ENCODE peak calls at places on chromosomes 3 and 15, in eight cellular contexts. U is ovary, B is uterus, K is spleen, Z is body of pancreas, P is IMR-90, I is A549, A is H54. J is an unnamed sample.

GRCh38 chr3:69200384-69201068 is 78.1 kb upstream of the LMOD3 start:
- DNase-seq in U (peak), B (peak), K (no peak), Z (peak), P (peak), I (no peak), A (no peak), J (no peak)

GRCh38 chr3:42656680-42657610 is 3.4 kb downstream of the ZBTB47 start:
- DNase-seq in U (peak), B (no peak), K (no peak), Z (no peak), P (no peak), I (no peak), A (no peak), J (no peak)

GRCh38 chr3:152051501-152052404 is 178.3 kb downstream of the SUCNR1 start:
- DNase-seq in U (no peak), B (no peak), K (no peak), Z (no peak), P (peak), I (no peak), A (no peak), J (no peak)

GRCh38 chr15:68368731-68369435 is 63.1 kb downstream of the ITGA11 start:
- DNase-seq in U (no peak), B (no peak), K (no peak), Z (no peak), P (peak), I (no peak), A (no peak), J (no peak)

GRCh38 chr3:58793052-58793451 is 126.5 kb upstream of the FAM3D start:
- DNase-seq in U (no peak), B (no peak), K (no peak), Z (no peak), P (no peak), I (no peak), A (no peak), J (no peak)

GRCh38 chr3:15436246-15436645 is 8.8 kb downstream of the EAF1 start:
- DNase-seq in U (no peak), B (no peak), K (no peak), Z (no peak), P (no peak), I (no peak), A (no peak), J (no peak)

GRCh38 chr3:177906573-177907229 is 629.5 kb upstream of the KCNMB2 start:
- DNase-seq in U (no peak), B (no peak), K (no peak), Z (no peak), P (no peak), I (no peak), A (no peak), J (no peak)

GRCh38 chr3:177212278-177212610 is 15.0 kb upstream of the TBL1XR1 start:
- DNase-seq in U (no peak), B (no peak), K (no peak), Z (no peak), P (no peak), I (no peak), A (no peak), J (no peak)

GRCh38 chr3:116135462-116135861 is 309.8 kb downstream of the LSAMP start:
- DNase-seq in U (peak), B (peak), K (no peak), Z (peak), P (peak), I (no peak), A (no peak), J (no peak)

GRCh38 chr3:19155375-19155774 is 7.1 kb downstream of the KCNH8 start:
- DNase-seq in U (no peak), B (no peak), K (no peak), Z (no peak), P (no peak), I (no peak), A (no peak), J (no peak)

GRCh38 chr3:184500344-184500923 is 61.2 kb upstream of the EPHB3 start:
- DNase-seq in U (no peak), B (no peak), K (no peak), Z (no peak), P (no peak), I (no peak), A (no peak), J (no peak)

GRCh38 chr3:62938583-62938982 is 63.4 kb upstream of the CADPS start:
- DNase-seq in U (no peak), B (no peak), K (no peak), Z (no peak), P (no peak), I (no peak), A (no peak), J (no peak)

GRCh38 chr3:196634224-196634623 is 5.3 kb upstream of the NRROS start:
- DNase-seq in U (no peak), B (no peak), K (no peak), Z (peak), P (no peak), I (no peak), A (no peak), J (no peak)

GRCh38 chr3:196632033-196632751 is 7.3 kb upstream of the NRROS start:
- DNase-seq in U (peak), B (peak), K (peak), Z (peak), P (peak), I (peak), A (peak), J (peak)

GRCh38 chr3:196631655-196632032 is 7.8 kb upstream of the NRROS start:
- DNase-seq in U (no peak), B (no peak), K (no peak), Z (no peak), P (no peak), I (no peak), A (no peak), J (peak)

GRCh38 chr3:196634851-196635250 is 4.6 kb upstream of the NRROS start:
- DNase-seq in U (no peak), B (no peak), K (peak), Z (no peak), P (no peak), I (no peak), A (no peak), J (no peak)

DNA sequence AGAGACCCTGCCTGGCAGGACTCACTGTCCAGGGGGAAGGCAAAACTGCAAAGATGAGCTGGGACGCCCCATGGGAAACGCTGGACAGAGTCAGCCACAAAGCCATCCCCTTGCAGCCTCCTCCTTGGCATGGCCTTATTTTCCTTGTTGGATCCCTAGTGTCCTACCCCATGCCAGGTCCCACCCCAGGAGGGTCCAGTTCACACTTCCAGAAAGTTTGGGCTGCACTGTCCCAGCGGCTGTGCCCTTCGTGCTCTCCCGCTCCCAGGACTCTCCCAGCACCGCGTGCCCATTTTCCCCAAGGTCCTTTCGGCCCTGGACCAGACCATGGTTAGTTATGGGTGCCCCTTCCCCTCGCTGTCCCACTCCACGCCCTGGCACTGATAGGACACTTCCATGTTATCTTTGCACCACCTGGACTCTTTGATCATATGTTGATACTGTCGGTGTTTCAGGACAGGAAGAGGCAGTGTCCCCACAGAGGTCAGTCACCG is 5.8 kb upstream of the NRROS start:
- DNase-seq in U (no peak), B (no peak), K (peak), Z (no peak), P (no peak), I (no peak), A (no peak), J (peak)
- TF ChIP-seq POLR2A in U (no peak), B (no peak), K (no peak), Z (no peak), P (no peak), I (no peak), A (no peak), J (no peak)

GRCh38 chr15:40405501-40406381 is at the start of gene IVD:
- DNase-seq in U (peak), B (peak), K (peak), Z (peak), P (peak), I (peak), A (peak), J (peak)
- TF ChIP-seq POLR2A in U (peak), B (peak), K (no peak), Z (peak), P (peak), I (peak), A (peak), J (peak)

DNA sequence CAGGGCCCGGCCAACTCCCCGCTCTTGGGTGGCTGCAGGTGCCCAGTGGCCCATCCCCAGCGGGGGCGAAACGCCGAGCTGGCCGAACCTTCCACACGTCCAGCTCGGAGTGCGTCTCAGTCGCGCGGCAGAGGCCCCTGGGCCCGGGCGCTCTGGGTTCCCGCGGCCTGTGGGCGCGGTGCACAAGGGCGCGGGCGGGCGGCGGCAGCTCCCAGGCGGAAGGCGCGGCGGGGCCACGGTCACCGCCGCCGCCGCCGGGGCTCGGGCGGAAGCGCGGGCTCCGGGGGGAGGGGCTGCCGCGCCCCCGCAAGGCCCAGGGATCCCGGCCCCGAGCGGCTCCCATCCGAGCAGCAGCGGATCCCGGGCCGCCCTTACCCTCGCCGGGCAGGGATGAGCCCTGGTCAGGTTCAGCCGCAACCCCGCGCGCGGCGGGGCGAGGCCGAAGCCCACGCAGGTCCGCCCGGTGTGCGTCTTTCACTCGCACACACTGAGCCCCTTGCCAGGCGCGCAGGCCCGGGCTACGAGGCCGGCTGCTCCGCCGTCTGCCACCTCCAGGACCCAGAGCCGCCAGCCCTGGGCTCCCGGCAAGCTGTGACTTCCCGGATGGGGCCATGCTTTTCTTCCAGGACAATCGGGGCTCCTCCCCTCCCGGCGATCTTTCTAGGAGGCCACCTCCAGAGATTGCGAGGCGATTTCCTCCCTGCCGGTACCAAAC is 54.2 kb downstream of the CCDC54 start:
- DNase-seq in U (peak), B (peak), K (peak), Z (peak), P (peak), I (peak), A (peak), J (peak)
- TF ChIP-seq POLR2A in U (peak), B (peak), K (no peak), Z (peak), P (no peak), I (peak), A (peak), J (peak)

DNA sequence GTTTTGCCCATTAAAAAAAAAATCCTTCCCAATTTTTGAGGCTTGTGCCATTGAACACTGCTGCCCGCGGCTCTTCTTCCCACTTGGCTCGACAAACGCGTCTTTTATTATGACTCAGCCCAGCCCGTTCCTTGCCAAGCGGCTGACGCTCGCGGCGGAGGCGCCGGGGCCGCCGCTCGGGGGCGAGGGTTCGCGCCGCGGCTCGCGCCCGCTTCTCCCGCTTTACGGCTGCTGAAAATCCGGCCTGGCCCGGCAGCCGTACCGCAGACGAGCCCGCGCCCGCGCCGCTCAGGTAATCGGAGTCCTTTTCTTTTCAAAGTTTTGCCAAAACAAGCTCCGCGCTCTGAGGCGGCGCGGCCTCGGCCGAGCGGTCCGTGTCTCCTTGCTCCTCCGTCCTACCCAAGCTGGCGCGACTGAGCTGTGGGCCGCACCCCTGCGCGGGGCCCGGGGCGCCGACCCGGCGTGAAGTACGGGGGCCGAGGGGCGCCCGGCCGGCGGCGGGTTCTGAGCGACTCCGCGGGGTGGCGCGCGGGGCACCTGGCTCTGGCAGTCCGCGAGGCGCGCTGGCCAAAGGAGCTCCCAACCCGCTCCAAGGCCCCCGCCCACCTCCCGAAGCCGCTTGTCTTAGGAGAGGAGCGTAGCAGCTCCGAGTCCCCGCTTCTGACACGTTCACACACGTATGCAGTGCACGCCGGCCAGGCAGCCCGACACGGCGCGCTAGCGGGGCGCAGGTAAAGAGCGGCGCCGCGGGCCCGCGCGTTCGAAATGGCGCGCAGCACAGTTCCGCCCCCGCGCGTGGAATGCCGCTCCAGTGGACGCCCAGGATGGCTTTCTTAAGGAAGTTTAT is 418.2 kb upstream of the NAALADL2 start:
- DNase-seq in U (peak), B (peak), K (peak), Z (peak), P (peak), I (peak), A (peak), J (peak)
- TF ChIP-seq POLR2A in U (peak), B (no peak), K (no peak), Z (peak), P (peak), I (no peak), A (peak), J (peak)

GRCh38 chr3:122680381-122681293 is at the start of gene PARP14:
- DNase-seq in U (peak), B (peak), K (peak), Z (peak), P (peak), I (peak), A (peak), J (peak)
- TF ChIP-seq POLR2A in U (peak), B (no peak), K (no peak), Z (peak), P (peak), I (peak), A (peak), J (peak)

GRCh38 chr15:39438795-39439577 is 141.9 kb upstream of the THBS1 start:
- DNase-seq in U (peak), B (peak), K (no peak), Z (peak), P (peak), I (no peak), A (no peak), J (no peak)
- TF ChIP-seq POLR2A in U (no peak), B (no peak), K (no peak), Z (no peak), P (no peak), I (no peak), A (no peak), J (no peak)

DNA sequence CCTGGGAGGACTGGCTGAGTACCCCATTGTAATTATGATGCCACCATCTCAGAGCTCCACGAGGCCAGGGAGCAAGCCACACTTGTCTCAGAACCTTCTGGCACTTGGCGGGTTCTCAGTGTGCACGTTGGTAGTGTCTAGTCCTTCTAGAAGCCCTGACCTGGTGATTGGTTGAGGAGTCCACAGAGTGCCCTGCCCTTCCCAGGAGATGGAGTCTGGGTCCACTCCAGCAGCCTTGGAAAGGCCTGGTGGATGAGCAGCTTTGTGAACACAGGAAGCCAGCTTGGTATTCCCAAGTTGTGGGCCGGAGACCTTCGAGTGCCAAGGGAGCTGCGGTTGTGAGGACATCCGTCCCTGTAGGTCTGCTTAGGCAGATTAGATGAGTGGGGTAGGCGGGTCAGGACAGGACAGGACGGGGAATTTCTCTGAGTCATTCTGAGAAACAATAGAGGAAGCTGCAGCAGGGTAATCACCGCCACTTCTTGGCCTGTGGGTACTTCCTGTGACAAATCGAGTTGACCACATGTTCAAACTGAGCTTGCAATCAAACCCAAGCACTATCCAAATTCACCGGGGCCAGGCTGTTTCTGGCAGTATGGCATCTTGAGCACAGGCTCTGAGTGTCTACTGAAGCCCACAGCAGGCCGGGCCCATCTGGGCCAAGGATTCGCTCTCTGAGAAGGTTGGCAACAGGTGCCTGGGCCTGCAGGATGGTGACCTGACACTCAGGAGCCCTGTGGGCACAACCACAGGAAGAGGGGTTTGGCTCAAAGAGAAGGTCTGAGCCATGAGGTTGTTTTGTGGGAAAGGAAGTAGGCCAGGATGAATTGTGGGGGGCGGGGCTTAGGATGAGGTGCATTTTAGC is 71.5 kb upstream of the PLXNA1 start:
- DNase-seq in U (no peak), B (no peak), K (peak), Z (peak), P (peak), I (peak), A (peak), J (peak)
- TF ChIP-seq POLR2A in U (no peak), B (no peak), K (no peak), Z (no peak), P (no peak), I (no peak), A (no peak), J (no peak)

GRCh38 chr3:65638301-65638700 is 400.4 kb downstream of the MAGI1 start:
- DNase-seq in U (no peak), B (no peak), K (no peak), Z (no peak), P (no peak), I (no peak), A (no peak), J (peak)

GRCh38 chr3:65636326-65636725 is 402.4 kb downstream of the MAGI1 start:
- DNase-seq in U (no peak), B (no peak), K (no peak), Z (no peak), P (no peak), I (no peak), A (no peak), J (peak)

GRCh38 chr3:65639444-65639843 is 399.3 kb downstream of the MAGI1 start:
- DNase-seq in U (no peak), B (no peak), K (no peak), Z (no peak), P (no peak), I (no peak), A (no peak), J (no peak)

GRCh38 chr3:65642903-65643302 is 395.8 kb downstream of the MAGI1 start:
- DNase-seq in U (no peak), B (no peak), K (no peak), Z (no peak), P (no peak), I (no peak), A (no peak), J (no peak)

DNA sequence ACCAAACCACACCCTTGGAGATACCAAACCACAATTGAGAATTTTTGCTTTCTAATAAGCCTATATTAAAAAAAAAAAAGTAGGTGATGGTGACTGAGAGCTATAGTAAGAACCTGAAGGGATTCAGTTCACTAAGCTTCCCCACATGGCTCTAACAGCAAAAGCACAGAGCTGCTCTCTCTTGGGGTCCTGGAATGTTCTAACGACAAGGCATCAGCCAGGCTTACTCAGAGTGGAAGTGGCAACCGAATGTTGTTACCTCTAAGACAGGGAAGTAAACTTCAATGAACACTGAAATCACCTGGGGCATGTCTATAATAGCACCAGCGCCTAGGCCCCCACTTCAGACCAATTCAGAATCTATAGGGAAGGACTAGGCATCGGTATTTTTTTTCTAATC is 397.7 kb downstream of the MAGI1 start:
- DNase-seq in U (no peak), B (no peak), K (no peak), Z (no peak), P (no peak), I (no peak), A (no peak), J (no peak)
- TF ChIP-seq POLR2A in U (no peak), B (no peak), K (no peak), Z (no peak), P (no peak), I (no peak), A (no peak), J (no peak)

GRCh38 chr15:48363474-48363873 is 32.2 kb downstream of the DUT start:
- DNase-seq in U (no peak), B (no peak), K (no peak), Z (no peak), P (no peak), I (no peak), A (no peak), J (no peak)

GRCh38 chr15:48358681-48359152 is 27.5 kb downstream of the DUT start:
- DNase-seq in U (no peak), B (no peak), K (no peak), Z (no peak), P (peak), I (no peak), A (no peak), J (no peak)

GRCh38 chr15:48361690-48362089 is 30.5 kb downstream of the DUT start:
- DNase-seq in U (no peak), B (no peak), K (no peak), Z (no peak), P (peak), I (no peak), A (no peak), J (no peak)

GRCh38 chr15:48358229-48358641 is 27.0 kb downstream of the DUT start:
- DNase-seq in U (no peak), B (no peak), K (no peak), Z (no peak), P (peak), I (no peak), A (no peak), J (peak)

GRCh38 chr15:48360841-48361240 is 29.6 kb downstream of the DUT start:
- DNase-seq in U (no peak), B (no peak), K (no peak), Z (no peak), P (peak), I (no peak), A (no peak), J (peak)
- TF ChIP-seq POLR2A in U (no peak), B (no peak), K (no peak), Z (no peak), P (no peak), I (no peak), A (no peak), J (no peak)

GRCh38 chr3:156682963-156683362 is 8.6 kb downstream of the TIPARP start:
- DNase-seq in U (no peak), B (no peak), K (no peak), Z (no peak), P (no peak), I (no peak), A (no peak), J (no peak)

GRCh38 chr3:156688849-156689452 is 14.6 kb downstream of the TIPARP start:
- DNase-seq in U (no peak), B (no peak), K (no peak), Z (no peak), P (no peak), I (no peak), A (no peak), J (peak)

GRCh38 chr3:156685198-156685597 is 10.8 kb downstream of the TIPARP start:
- DNase-seq in U (no peak), B (no peak), K (no peak), Z (no peak), P (peak), I (no peak), A (no peak), J (no peak)

GRCh38 chr3:156687023-156687422 is 12.6 kb downstream of the TIPARP start:
- DNase-seq in U (no peak), B (no peak), K (no peak), Z (no peak), P (peak), I (no peak), A (no peak), J (no peak)

GRCh38 chr3:156685752-156686151 is 11.4 kb downstream of the TIPARP start:
- DNase-seq in U (no peak), B (no peak), K (no peak), Z (no peak), P (no peak), I (no peak), A (no peak), J (no peak)
- TF ChIP-seq POLR2A in U (no peak), B (no peak), K (no peak), Z (no peak), P (peak), I (no peak), A (no peak), J (no peak)